ENCODE peak calls at places on chromosomes 16 and 17, in nine cellular contexts. One of them, this sample, is unnamed.

GRCh38 chr17:63843387-63844292 is 1.2 kb upstream of the SMARCD2 start:
- DNase-seq in stimulated activated CD4-positive, alpha-beta T cell treated with anti-CD3 and anti-CD28 coated beads, TNF-alpha, amount 100 ng/mL, for 1 hour: no peak
- DNase-seq in stimulated activated naive CD4-positive, alpha-beta T cell: peak
- DNase-seq in iris pigment epithelial cell: peak
- DNase-seq in amniotic stem cell: no peak
- DNase-seq in activated naive CD8-positive, alpha-beta T cell treated with anti-CD3 and anti-CD28 coated beads, Interleukin-2, amount 50 U/mL, for 24 hours: peak
- DNase-seq in GM12865: peak
- DNase-seq in memory B cell: peak
- DNase-seq in GM12892: peak
- DNase-seq in this sample: no peak

GRCh38 chr17:29196784-29197515 is 16.8 kb upstream of the MYO18A start:
- DNase-seq in stimulated activated CD4-positive, alpha-beta T cell treated with anti-CD3 and anti-CD28 coated beads, TNF-alpha, amount 100 ng/mL, for 1 hour: no peak
- DNase-seq in stimulated activated naive CD4-positive, alpha-beta T cell: no peak
- DNase-seq in iris pigment epithelial cell: no peak
- DNase-seq in amniotic stem cell: no peak
- DNase-seq in activated naive CD8-positive, alpha-beta T cell treated with anti-CD3 and anti-CD28 coated beads, Interleukin-2, amount 50 U/mL, for 24 hours: no peak
- DNase-seq in GM12865: no peak
- DNase-seq in memory B cell: no peak
- DNase-seq in GM12892: no peak
- DNase-seq in this sample: no peak

GRCh38 chr17:5821057-5821456 is 236.7 kb upstream of the NLRP1 start:
- DNase-seq in stimulated activated CD4-positive, alpha-beta T cell treated with anti-CD3 and anti-CD28 coated beads, TNF-alpha, amount 100 ng/mL, for 1 hour: no peak
- DNase-seq in stimulated activated naive CD4-positive, alpha-beta T cell: no peak
- DNase-seq in iris pigment epithelial cell: no peak
- DNase-seq in amniotic stem cell: no peak
- DNase-seq in activated naive CD8-positive, alpha-beta T cell treated with anti-CD3 and anti-CD28 coated beads, Interleukin-2, amount 50 U/mL, for 24 hours: no peak
- DNase-seq in GM12865: peak
- DNase-seq in memory B cell: no peak
- DNase-seq in GM12892: no peak
- DNase-seq in this sample: no peak

GRCh38 chr16:49552273-49552928 is 178.8 kb downstream of the C16orf78 start:
- DNase-seq in stimulated activated CD4-positive, alpha-beta T cell treated with anti-CD3 and anti-CD28 coated beads, TNF-alpha, amount 100 ng/mL, for 1 hour: no peak
- DNase-seq in stimulated activated naive CD4-positive, alpha-beta T cell: no peak
- DNase-seq in iris pigment epithelial cell: no peak
- DNase-seq in amniotic stem cell: no peak
- DNase-seq in activated naive CD8-positive, alpha-beta T cell treated with anti-CD3 and anti-CD28 coated beads, Interleukin-2, amount 50 U/mL, for 24 hours: no peak
- DNase-seq in GM12865: peak
- DNase-seq in memory B cell: no peak
- DNase-seq in GM12892: no peak
- DNase-seq in this sample: no peak

GRCh38 chr17:69056179-69056823 is 4.4 kb downstream of the ABCA9 start:
- DNase-seq in stimulated activated CD4-positive, alpha-beta T cell treated with anti-CD3 and anti-CD28 coated beads, TNF-alpha, amount 100 ng/mL, for 1 hour: no peak
- DNase-seq in stimulated activated naive CD4-positive, alpha-beta T cell: no peak
- DNase-seq in iris pigment epithelial cell: no peak
- DNase-seq in amniotic stem cell: no peak
- DNase-seq in activated naive CD8-positive, alpha-beta T cell treated with anti-CD3 and anti-CD28 coated beads, Interleukin-2, amount 50 U/mL, for 24 hours: no peak
- DNase-seq in GM12865: no peak
- DNase-seq in memory B cell: no peak
- DNase-seq in GM12892: no peak
- DNase-seq in this sample: no peak

GRCh38 chr17:64133546-64134215 is 3.7 kb upstream of the ERN1 start:
- DNase-seq in stimulated activated CD4-positive, alpha-beta T cell treated with anti-CD3 and anti-CD28 coated beads, TNF-alpha, amount 100 ng/mL, for 1 hour: no peak
- DNase-seq in stimulated activated naive CD4-positive, alpha-beta T cell: peak
- DNase-seq in iris pigment epithelial cell: peak
- DNase-seq in amniotic stem cell: peak
- DNase-seq in activated naive CD8-positive, alpha-beta T cell treated with anti-CD3 and anti-CD28 coated beads, Interleukin-2, amount 50 U/mL, for 24 hours: no peak
- DNase-seq in GM12865: peak
- DNase-seq in memory B cell: peak
- DNase-seq in GM12892: no peak
- DNase-seq in this sample: no peak

GRCh38 chr16:85269165-85269564 is 156.9 kb upstream of the CIBAR2 start:
- DNase-seq in stimulated activated CD4-positive, alpha-beta T cell treated with anti-CD3 and anti-CD28 coated beads, TNF-alpha, amount 100 ng/mL, for 1 hour: no peak
- DNase-seq in stimulated activated naive CD4-positive, alpha-beta T cell: no peak
- DNase-seq in iris pigment epithelial cell: no peak
- DNase-seq in amniotic stem cell: no peak
- DNase-seq in activated naive CD8-positive, alpha-beta T cell treated with anti-CD3 and anti-CD28 coated beads, Interleukin-2, amount 50 U/mL, for 24 hours: no peak
- DNase-seq in GM12865: no peak
- DNase-seq in memory B cell: no peak
- DNase-seq in GM12892: no peak
- DNase-seq in this sample: no peak

GRCh38 chr17:14780116-14780515 is 479.2 kb downstream of the HS3ST3B1 start:
- DNase-seq in stimulated activated CD4-positive, alpha-beta T cell treated with anti-CD3 and anti-CD28 coated beads, TNF-alpha, amount 100 ng/mL, for 1 hour: no peak
- DNase-seq in stimulated activated naive CD4-positive, alpha-beta T cell: no peak
- DNase-seq in iris pigment epithelial cell: no peak
- DNase-seq in amniotic stem cell: no peak
- DNase-seq in activated naive CD8-positive, alpha-beta T cell treated with anti-CD3 and anti-CD28 coated beads, Interleukin-2, amount 50 U/mL, for 24 hours: no peak
- DNase-seq in GM12865: no peak
- DNase-seq in memory B cell: no peak
- DNase-seq in GM12892: no peak
- DNase-seq in this sample: no peak

GRCh38 chr16:4846503-4846900 is 586 bp downstream of the GLYR1 start:
- DNase-seq in stimulated activated CD4-positive, alpha-beta T cell treated with anti-CD3 and anti-CD28 coated beads, TNF-alpha, amount 100 ng/mL, for 1 hour: no peak
- DNase-seq in stimulated activated naive CD4-positive, alpha-beta T cell: no peak
- DNase-seq in iris pigment epithelial cell: peak
- DNase-seq in amniotic stem cell: peak
- DNase-seq in activated naive CD8-positive, alpha-beta T cell treated with anti-CD3 and anti-CD28 coated beads, Interleukin-2, amount 50 U/mL, for 24 hours: peak
- DNase-seq in GM12865: peak
- DNase-seq in memory B cell: peak
- DNase-seq in GM12892: peak
- DNase-seq in this sample: no peak

GRCh38 chr16:64865037-64865696 is 256.7 kb downstream of the CDH11 start:
- DNase-seq in stimulated activated CD4-positive, alpha-beta T cell treated with anti-CD3 and anti-CD28 coated beads, TNF-alpha, amount 100 ng/mL, for 1 hour: no peak
- DNase-seq in stimulated activated naive CD4-positive, alpha-beta T cell: no peak
- DNase-seq in iris pigment epithelial cell: peak
- DNase-seq in amniotic stem cell: no peak
- DNase-seq in activated naive CD8-positive, alpha-beta T cell treated with anti-CD3 and anti-CD28 coated beads, Interleukin-2, amount 50 U/mL, for 24 hours: no peak
- DNase-seq in GM12865: no peak
- DNase-seq in memory B cell: no peak
- DNase-seq in GM12892: no peak
- DNase-seq in this sample: no peak

GRCh38 chr17:75661531-75661930 is 5.4 kb downstream of the RECQL5 start:
- DNase-seq in stimulated activated CD4-positive, alpha-beta T cell treated with anti-CD3 and anti-CD28 coated beads, TNF-alpha, amount 100 ng/mL, for 1 hour: no peak
- DNase-seq in stimulated activated naive CD4-positive, alpha-beta T cell: no peak
- DNase-seq in iris pigment epithelial cell: no peak
- DNase-seq in amniotic stem cell: no peak
- DNase-seq in activated naive CD8-positive, alpha-beta T cell treated with anti-CD3 and anti-CD28 coated beads, Interleukin-2, amount 50 U/mL, for 24 hours: no peak
- DNase-seq in GM12865: no peak
- DNase-seq in memory B cell: no peak
- DNase-seq in GM12892: no peak
- DNase-seq in this sample: no peak

This sample was measured in NCI-H1436 treated with DMSO at 0.1 percent for 48 hours.